ENCODE peak calls at places on chromosomes 4 and X, in ten cellular contexts. One of them, this sample, is unnamed.

GRCh38 chr4:119264743-119265142 is 52.2 kb downstream of the USP53 start:
- DNase-seq in activated naive CD8-positive, alpha-beta T cell treated with anti-CD3 and anti-CD28 coated beads, Interleukin-2, amount 50 U/mL, for 16 hours: no peak
- DNase-seq in MM.1S: no peak
- DNase-seq in ACHN: no peak
- DNase-seq in T-cell: no peak
- DNase-seq in HEK293T: no peak
- DNase-seq in nephron progenitor cell: no peak
- DNase-seq in foreskin fibroblast: no peak
- DNase-seq in GM23338: no peak
- DNase-seq in spleen: no peak
- DNase-seq in this sample: no peak

GRCh38 chrX:40009890-40010289 is 87.9 kb downstream of the BCOR start:
- DNase-seq in foreskin fibroblast: no peak
- DNase-seq in nephron progenitor cell: no peak
- DNase-seq in ACHN: no peak
- DNase-seq in MM.1S: no peak
- DNase-seq in GM23338: peak
- DNase-seq in T-cell: no peak
- DNase-seq in spleen: no peak
- DNase-seq in HEK293T: no peak
- DNase-seq in activated naive CD8-positive, alpha-beta T cell treated with anti-CD3 and anti-CD28 coated beads, Interleukin-2, amount 50 U/mL, for 16 hours: no peak
- DNase-seq in this sample: no peak

GRCh38 chr4:85715996-85716737 is 241.2 kb downstream of the ARHGAP24 start:
- DNase-seq in activated naive CD8-positive, alpha-beta T cell treated with anti-CD3 and anti-CD28 coated beads, Interleukin-2, amount 50 U/mL, for 16 hours: no peak
- DNase-seq in HEK293T: no peak
- DNase-seq in GM23338: no peak
- DNase-seq in spleen: no peak
- DNase-seq in nephron progenitor cell: no peak
- DNase-seq in foreskin fibroblast: peak
- DNase-seq in MM.1S: no peak
- DNase-seq in T-cell: no peak
- DNase-seq in ACHN: no peak
- DNase-seq in this sample: no peak

GRCh38 chr4:142574306-142574705 is 271.8 kb downstream of the INPP4B start:
- DNase-seq in nephron progenitor cell: no peak
- DNase-seq in GM23338: no peak
- DNase-seq in MM.1S: no peak
- DNase-seq in HEK293T: no peak
- DNase-seq in activated naive CD8-positive, alpha-beta T cell treated with anti-CD3 and anti-CD28 coated beads, Interleukin-2, amount 50 U/mL, for 16 hours: no peak
- DNase-seq in T-cell: no peak
- DNase-seq in ACHN: no peak
- DNase-seq in foreskin fibroblast: no peak
- DNase-seq in spleen: no peak
- DNase-seq in this sample: no peak

GRCh38 chrX:71095971-71096701 is 485 bp downstream of the FOXO4 start:
- DNase-seq in HEK293T: no peak
- DNase-seq in activated naive CD8-positive, alpha-beta T cell treated with anti-CD3 and anti-CD28 coated beads, Interleukin-2, amount 50 U/mL, for 16 hours: peak
- DNase-seq in T-cell: peak
- DNase-seq in GM23338: no peak
- DNase-seq in ACHN: no peak
- DNase-seq in nephron progenitor cell: peak
- DNase-seq in MM.1S: no peak
- DNase-seq in foreskin fibroblast: peak
- DNase-seq in spleen: peak
- DNase-seq in this sample: no peak

GRCh38 chr4:59608466-59608865 is 1591.7 kb upstream of the ADGRL3 start:
- DNase-seq in T-cell: no peak
- DNase-seq in foreskin fibroblast: peak
- DNase-seq in GM23338: no peak
- DNase-seq in MM.1S: no peak
- DNase-seq in spleen: no peak
- DNase-seq in HEK293T: no peak
- DNase-seq in nephron progenitor cell: no peak
- DNase-seq in ACHN: peak
- DNase-seq in activated naive CD8-positive, alpha-beta T cell treated with anti-CD3 and anti-CD28 coated beads, Interleukin-2, amount 50 U/mL, for 16 hours: no peak
- DNase-seq in this sample: no peak

GRCh38 chr4:7831330-7831729 is 108.3 kb downstream of the AFAP1 start:
- DNase-seq in spleen: no peak
- DNase-seq in foreskin fibroblast: peak
- DNase-seq in ACHN: no peak
- DNase-seq in T-cell: no peak
- DNase-seq in HEK293T: peak
- DNase-seq in GM23338: no peak
- DNase-seq in nephron progenitor cell: no peak
- DNase-seq in activated naive CD8-positive, alpha-beta T cell treated with anti-CD3 and anti-CD28 coated beads, Interleukin-2, amount 50 U/mL, for 16 hours: no peak
- DNase-seq in MM.1S: peak
- DNase-seq in this sample: no peak

GRCh38 chrX:137032378-137032694 is 1.5 kb downstream of the GPR101 start:
- DNase-seq in HEK293T: no peak
- DNase-seq in activated naive CD8-positive, alpha-beta T cell treated with anti-CD3 and anti-CD28 coated beads, Interleukin-2, amount 50 U/mL, for 16 hours: no peak
- DNase-seq in T-cell: no peak
- DNase-seq in spleen: no peak
- DNase-seq in nephron progenitor cell: no peak
- DNase-seq in ACHN: no peak
- DNase-seq in MM.1S: no peak
- DNase-seq in GM23338: no peak
- DNase-seq in foreskin fibroblast: peak
- DNase-seq in this sample: no peak

GRCh38 chrX:125382889-125383288 is 63.2 kb downstream of the TEX13C start:
- DNase-seq in MM.1S: no peak
- DNase-seq in T-cell: no peak
- DNase-seq in GM23338: peak
- DNase-seq in ACHN: no peak
- DNase-seq in spleen: no peak
- DNase-seq in nephron progenitor cell: no peak
- DNase-seq in HEK293T: no peak
- DNase-seq in activated naive CD8-positive, alpha-beta T cell treated with anti-CD3 and anti-CD28 coated beads, Interleukin-2, amount 50 U/mL, for 16 hours: no peak
- DNase-seq in foreskin fibroblast: no peak
- DNase-seq in this sample: no peak

GRCh38 chr4:8580321-8581093 is at the start of gene GPR78:
- DNase-seq in foreskin fibroblast: peak
- DNase-seq in T-cell: no peak
- DNase-seq in nephron progenitor cell: peak
- DNase-seq in activated naive CD8-positive, alpha-beta T cell treated with anti-CD3 and anti-CD28 coated beads, Interleukin-2, amount 50 U/mL, for 16 hours: no peak
- DNase-seq in MM.1S: no peak
- DNase-seq in ACHN: peak
- DNase-seq in HEK293T: peak
- DNase-seq in GM23338: peak
- DNase-seq in spleen: peak
- DNase-seq in this sample: peak

GRCh38 chr4:89294583-89295244 is 12.9 kb downstream of the GPRIN3 start:
- DNase-seq in MM.1S: peak
- DNase-seq in activated naive CD8-positive, alpha-beta T cell treated with anti-CD3 and anti-CD28 coated beads, Interleukin-2, amount 50 U/mL, for 16 hours: no peak
- DNase-seq in nephron progenitor cell: no peak
- DNase-seq in T-cell: no peak
- DNase-seq in foreskin fibroblast: no peak
- DNase-seq in ACHN: no peak
- DNase-seq in spleen: no peak
- DNase-seq in HEK293T: no peak
- DNase-seq in GM23338: no peak
- DNase-seq in this sample: no peak

GRCh38 chr4:8776366-8776765 is 95.3 kb downstream of the HMX1 start:
- DNase-seq in GM23338: no peak
- DNase-seq in activated naive CD8-positive, alpha-beta T cell treated with anti-CD3 and anti-CD28 coated beads, Interleukin-2, amount 50 U/mL, for 16 hours: no peak
- DNase-seq in MM.1S: no peak
- DNase-seq in ACHN: no peak
- DNase-seq in T-cell: no peak
- DNase-seq in nephron progenitor cell: no peak
- DNase-seq in HEK293T: no peak
- DNase-seq in spleen: peak
- DNase-seq in foreskin fibroblast: no peak
- DNase-seq in this sample: no peak

This sample was measured in activated T-helper 1 cell treated with anti-CD3 and anti-CD28 coated beads, Interleukin-12 subunit alpha, Interleukin-12 subunit beta, Interleukin-2, Interleukin-4 antibody, amounts not matched to agents 30 ng/mL and 10 ng/mL and 1 ng/mL, durations not matched to agents 14 hours and 24 hours and 36 hours.